ENCODE peak calls at places on chromosomes 1 and 21, in seven cellular contexts. Z is adrenal gland, J is aorta, T is astrocyte of the spinal cord, W is small intestine, G is cardiac fibroblast, I is esophagus squamous epithelium. D is an unnamed sample.

GRCh38 chr21:35622612-35623011 is 437.7 kb downstream of the SETD4 start:
- DNase-seq in Z (no peak), J (no peak), T (no peak), W (no peak), G (no peak), I (no peak), D (no peak)

GRCh38 chr1:206955476-206956312 is 9.4 kb upstream of the PIGR start:
- DNase-seq in Z (no peak), J (no peak), T (no peak), W (peak), G (no peak), I (no peak), D (no peak)

GRCh38 chr1:24321712-24322635 is 2.8 kb downstream of the GRHL3 start:
- DNase-seq in Z (peak), J (peak), T (peak), W (peak), G (peak), I (no peak), D (peak)

GRCh38 chr1:23634840-23635642 is 56.6 kb upstream of the RPL11 start:
- DNase-seq in Z (peak), J (peak), T (peak), W (peak), G (peak), I (no peak), D (no peak)

GRCh38 chr1:238336531-238336930 is 445.8 kb upstream of the ZP4 start:
- DNase-seq in Z (no peak), J (no peak), T (no peak), W (no peak), G (no peak), I (no peak), D (no peak)

GRCh38 chr1:214379254-214379970 is 98.5 kb downstream of the SMYD2 start:
- DNase-seq in Z (no peak), J (no peak), T (no peak), W (no peak), G (no peak), I (no peak), D (no peak)

GRCh38 chr1:27574871-27575831 is 28.8 kb downstream of the AHDC1 start:
- DNase-seq in Z (peak), J (peak), T (peak), W (peak), G (peak), I (no peak), D (no peak)

GRCh38 chr1:245290836-245291235 is 136.1 kb downstream of the KIF26B start:
- DNase-seq in Z (no peak), J (no peak), T (peak), W (no peak), G (no peak), I (no peak), D (no peak)

GRCh38 chr1:175133693-175134435 is 58.7 kb downstream of the KIAA0040 start:
- DNase-seq in Z (no peak), J (no peak), T (no peak), W (no peak), G (peak), I (no peak), D (no peak)

GRCh38 chr1:19884312-19884711 is 2.1 kb downstream of the OTUD3 start:
- DNase-seq in Z (no peak), J (no peak), T (no peak), W (no peak), G (no peak), I (no peak), D (no peak)

GRCh38 chr1:26003262-26003661 is 5.4 kb upstream of the PAFAH2 start:
- DNase-seq in Z (no peak), J (no peak), T (no peak), W (no peak), G (no peak), I (no peak), D (no peak)

GRCh38 chr1:155324717-155325595 is 4.3 kb downstream of the RUSC1 start:
- DNase-seq in Z (peak), J (peak), T (peak), W (peak), G (peak), I (no peak), D (no peak)

GRCh38 chr1:234755449-234755863 is 145.5 kb upstream of the IRF2BP2 start:
- DNase-seq in Z (peak), J (peak), T (peak), W (peak), G (peak), I (no peak), D (no peak)

GRCh38 chr21:43305811-43306311 is 121.1 kb downstream of the SIK1 start:
- DNase-seq in Z (peak), J (peak), T (no peak), W (no peak), G (no peak), I (no peak), D (no peak)

GRCh38 chr1:1462318-1462966 is 9.1 kb upstream of the ATAD3B start:
- DNase-seq in Z (no peak), J (no peak), T (no peak), W (no peak), G (peak), I (no peak), D (no peak)

GRCh38 chr1:164589408-164589807 is 30.4 kb downstream of the PBX1 start:
- DNase-seq in Z (no peak), J (no peak), T (no peak), W (no peak), G (no peak), I (no peak), D (no peak)

GRCh38 chr1:164588388-164589341 is 29.7 kb downstream of the PBX1 start:
- DNase-seq in Z (peak), J (peak), T (peak), W (no peak), G (peak), I (no peak), D (no peak)

GRCh38 chr1:164590592-164590991 is 31.6 kb downstream of the PBX1 start:
- DNase-seq in Z (no peak), J (no peak), T (no peak), W (no peak), G (no peak), I (no peak), D (no peak)

GRCh38 chr1:164591858-164592257 is 32.9 kb downstream of the PBX1 start:
- DNase-seq in Z (no peak), J (no peak), T (peak), W (no peak), G (peak), I (no peak), D (no peak)

GRCh38 chr1:164589961-164590507 is 31.1 kb downstream of the PBX1 start:
- DNase-seq in Z (no peak), J (no peak), T (no peak), W (peak), G (no peak), I (no peak), D (no peak)
- H3K4me3 ChIP-seq in Z (no peak), J (no peak), T (no peak), W (no peak), G (no peak), I (no peak), D (no peak)

DNA sequence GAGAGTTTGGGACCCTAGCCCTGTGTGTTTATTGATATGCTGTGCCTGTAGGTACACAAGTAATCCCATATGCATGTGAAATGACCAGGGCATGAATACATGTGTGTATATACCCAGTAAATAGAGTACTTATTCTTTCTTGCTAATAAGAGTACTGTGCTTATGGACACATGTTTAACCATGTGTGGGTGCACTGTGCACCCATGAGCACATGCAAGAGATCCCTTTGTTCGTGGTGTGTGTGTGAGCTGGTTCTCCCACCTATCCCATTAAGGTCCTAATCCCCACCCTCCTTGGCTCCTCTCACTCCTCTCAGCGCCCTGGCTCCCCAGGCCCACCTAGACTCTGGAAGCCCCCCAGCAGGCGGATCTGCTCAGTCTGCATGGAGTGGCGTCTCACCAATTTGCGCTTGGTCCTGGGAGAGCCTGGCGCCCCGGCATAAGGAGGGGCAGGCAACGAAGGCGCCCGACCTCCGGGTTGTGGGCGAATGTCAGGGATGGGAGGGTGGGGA is 2.2 kb upstream of the LIX1L start:
- DNase-seq in Z (no peak), J (no peak), T (no peak), W (no peak), G (no peak), I (no peak), D (no peak)
- H3K4me3 ChIP-seq in Z (peak), J (no peak), T (peak), W (no peak), G (peak), I (peak), D (peak)

DNA sequence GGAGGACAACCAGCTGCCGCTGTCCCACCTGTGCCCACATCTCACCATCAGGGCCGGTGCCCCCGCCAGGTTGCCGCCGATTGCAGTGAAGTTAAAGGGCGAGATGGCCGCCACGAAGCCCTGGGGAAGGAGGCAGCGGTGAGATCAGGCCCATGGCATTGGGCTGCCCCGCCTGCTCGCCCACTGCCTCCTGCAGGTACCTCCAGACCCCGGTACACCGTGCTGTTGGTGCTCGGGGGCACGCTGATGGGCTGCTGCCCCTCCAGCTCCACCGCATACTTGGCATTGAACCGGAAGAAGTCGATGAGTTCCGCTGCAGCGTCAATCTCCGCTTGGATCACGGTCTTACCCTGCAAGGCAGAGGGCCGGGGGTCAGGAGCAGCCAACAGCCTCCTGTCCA is 19.3 kb downstream of the ALDH4A1 start:
- DNase-seq in Z (no peak), J (no peak), T (no peak), W (no peak), G (no peak), I (no peak), D (no peak)
- H3K4me3 ChIP-seq in Z (no peak), J (no peak), T (no peak), W (no peak), G (no peak), I (no peak), D (no peak)

DNA sequence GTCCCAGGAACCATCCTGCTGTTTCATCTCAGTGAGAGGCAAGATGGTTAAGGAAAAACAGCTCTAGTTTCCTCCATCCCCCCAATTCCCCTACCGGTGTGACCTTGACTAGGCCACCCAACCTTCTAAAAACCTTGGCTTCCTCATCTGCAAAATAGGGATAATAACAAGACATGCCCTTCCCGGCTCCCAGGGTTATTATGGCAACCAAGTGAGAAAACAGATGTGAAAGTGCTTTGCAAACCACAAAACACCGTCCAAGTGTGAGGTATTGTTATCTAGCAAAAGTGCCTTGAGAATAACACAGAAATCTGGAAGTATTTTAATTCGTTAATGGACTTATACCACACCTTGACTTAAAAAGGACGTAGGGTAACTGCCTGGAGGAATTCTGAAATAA is 62.7 kb downstream of the ITPKB start:
- DNase-seq in Z (no peak), J (no peak), T (no peak), W (no peak), G (no peak), I (no peak), D (no peak)
- H3K4me3 ChIP-seq in Z (no peak), J (no peak), T (no peak), W (no peak), G (no peak), I (no peak), D (no peak)

D was measured in retinal pigment epithelial cell.